ENCODE peak calls at places on chromosome 9, in ten cellular contexts. One of them, this sample, is unnamed.

GRCh38 chr9:69971643-69972449 is 71.8 kb upstream of the MAMDC2 start:
- DNase-seq in aorta: peak; percentile 81
- DNase-seq in PC-9: peak; percentile 73
- DNase-seq in pancreas: peak; percentile 84
- DNase-seq in A673: peak; percentile 60
- DNase-seq in prostate gland: peak; percentile 58
- DNase-seq in naive thymus-derived CD4-positive, alpha-beta T cell: no peak
- DNase-seq in mammary epithelial cell: peak; percentile 46
- DNase-seq in effector memory CD4-positive, alpha-beta T cell: peak; percentile 1
- DNase-seq in astrocyte: peak; percentile 64
- DNase-seq in this sample: peak; percentile 60

GRCh38 chr9:109454601-109455155 is 43.4 kb downstream of the PTPN3 start:
- DNase-seq in aorta: no peak
- DNase-seq in prostate gland: no peak
- DNase-seq in naive thymus-derived CD4-positive, alpha-beta T cell: no peak
- DNase-seq in astrocyte: no peak
- DNase-seq in mammary epithelial cell: no peak
- DNase-seq in pancreas: no peak
- DNase-seq in effector memory CD4-positive, alpha-beta T cell: no peak
- DNase-seq in A673: no peak
- DNase-seq in PC-9: no peak
- DNase-seq in this sample: peak; percentile 43

GRCh38 chr9:120413121-120414048 is 166.6 kb downstream of the CDK5RAP2 start:
- DNase-seq in aorta: no peak
- DNase-seq in astrocyte: no peak
- DNase-seq in effector memory CD4-positive, alpha-beta T cell: no peak
- DNase-seq in PC-9: no peak
- DNase-seq in naive thymus-derived CD4-positive, alpha-beta T cell: no peak
- DNase-seq in prostate gland: peak; percentile 64
- DNase-seq in mammary epithelial cell: no peak
- DNase-seq in pancreas: no peak
- DNase-seq in A673: no peak
- DNase-seq in this sample: peak; percentile 64

GRCh38 chr9:74824654-74825053 is 63.1 kb downstream of the TRPM6 start:
- DNase-seq in mammary epithelial cell: peak; percentile 47
- DNase-seq in effector memory CD4-positive, alpha-beta T cell: no peak
- DNase-seq in PC-9: peak; percentile 63
- DNase-seq in aorta: no peak
- DNase-seq in pancreas: no peak
- DNase-seq in A673: peak; percentile 86
- DNase-seq in prostate gland: peak; percentile 71
- DNase-seq in naive thymus-derived CD4-positive, alpha-beta T cell: no peak
- DNase-seq in astrocyte: no peak
- DNase-seq in this sample: no peak

GRCh38 chr9:13445123-13445522 is 165.6 kb upstream of the MPDZ start:
- DNase-seq in mammary epithelial cell: no peak
- DNase-seq in A673: no peak
- DNase-seq in pancreas: no peak
- DNase-seq in naive thymus-derived CD4-positive, alpha-beta T cell: no peak
- DNase-seq in prostate gland: no peak
- DNase-seq in PC-9: no peak
- DNase-seq in effector memory CD4-positive, alpha-beta T cell: no peak
- DNase-seq in aorta: no peak
- DNase-seq in astrocyte: no peak
- DNase-seq in this sample: no peak

GRCh38 chr9:137891588-137892423 is 14.2 kb downstream of the CACNA1B start:
- DNase-seq in pancreas: no peak
- DNase-seq in astrocyte: no peak
- DNase-seq in A673: no peak
- DNase-seq in mammary epithelial cell: no peak
- DNase-seq in effector memory CD4-positive, alpha-beta T cell: no peak
- DNase-seq in prostate gland: no peak
- DNase-seq in naive thymus-derived CD4-positive, alpha-beta T cell: no peak
- DNase-seq in aorta: no peak
- DNase-seq in PC-9: no peak
- DNase-seq in this sample: no peak

GRCh38 chr9:91126761-91127420 is 234.8 kb downstream of the AUH start:
- DNase-seq in effector memory CD4-positive, alpha-beta T cell: no peak
- DNase-seq in mammary epithelial cell: no peak
- DNase-seq in prostate gland: no peak
- DNase-seq in pancreas: no peak
- DNase-seq in aorta: no peak
- DNase-seq in naive thymus-derived CD4-positive, alpha-beta T cell: no peak
- DNase-seq in A673: no peak
- DNase-seq in astrocyte: peak; percentile 37
- DNase-seq in PC-9: no peak
- DNase-seq in this sample: no peak

GRCh38 chr9:74414325-74414724 is 82.8 kb upstream of the RORB start:
- DNase-seq in aorta: no peak
- DNase-seq in prostate gland: no peak
- DNase-seq in effector memory CD4-positive, alpha-beta T cell: no peak
- DNase-seq in A673: no peak
- DNase-seq in pancreas: no peak
- DNase-seq in PC-9: no peak
- DNase-seq in mammary epithelial cell: peak; percentile 36
- DNase-seq in naive thymus-derived CD4-positive, alpha-beta T cell: no peak
- DNase-seq in astrocyte: no peak
- DNase-seq in this sample: no peak

GRCh38 chr9:6924149-6924548 is 166.4 kb downstream of the KDM4C start:
- DNase-seq in PC-9: no peak
- DNase-seq in pancreas: no peak
- DNase-seq in naive thymus-derived CD4-positive, alpha-beta T cell: no peak
- DNase-seq in effector memory CD4-positive, alpha-beta T cell: no peak
- DNase-seq in aorta: no peak
- DNase-seq in astrocyte: no peak
- DNase-seq in mammary epithelial cell: no peak
- DNase-seq in A673: no peak
- DNase-seq in prostate gland: no peak
- DNase-seq in this sample: no peak

GRCh38 chr9:5947912-5948311 is 57.2 kb downstream of the MLANA start:
- DNase-seq in PC-9: peak; percentile 2
- DNase-seq in astrocyte: no peak
- DNase-seq in effector memory CD4-positive, alpha-beta T cell: no peak
- DNase-seq in prostate gland: no peak
- DNase-seq in A673: no peak
- DNase-seq in pancreas: no peak
- DNase-seq in aorta: no peak
- DNase-seq in naive thymus-derived CD4-positive, alpha-beta T cell: no peak
- DNase-seq in mammary epithelial cell: no peak
- DNase-seq in this sample: no peak

GRCh38 chr9:4366649-4367330 is 66.9 kb upstream of the GLIS3 start:
- DNase-seq in astrocyte: peak; percentile 40
- DNase-seq in effector memory CD4-positive, alpha-beta T cell: no peak
- DNase-seq in A673: peak; percentile 65
- DNase-seq in mammary epithelial cell: peak; percentile 39
- DNase-seq in aorta: no peak
- DNase-seq in prostate gland: no peak
- DNase-seq in naive thymus-derived CD4-positive, alpha-beta T cell: no peak
- DNase-seq in pancreas: no peak
- DNase-seq in PC-9: peak; percentile 43
- DNase-seq in this sample: peak; percentile 66

GRCh38 chr9:20683351-20684034 is 566 bp upstream of the FOCAD start:
- DNase-seq in pancreas: no peak
- DNase-seq in prostate gland: peak; percentile 30
- DNase-seq in naive thymus-derived CD4-positive, alpha-beta T cell: peak; percentile 17
- DNase-seq in astrocyte: peak; percentile 72
- DNase-seq in PC-9: peak; percentile 14
- DNase-seq in effector memory CD4-positive, alpha-beta T cell: peak; percentile 23
- DNase-seq in aorta: peak; percentile 68
- DNase-seq in A673: peak; percentile 60
- DNase-seq in mammary epithelial cell: peak; percentile 16
- DNase-seq in this sample: peak; percentile 21

GRCh38 chr9:78835928-78836450 is 539.1 kb downstream of the PSAT1 start:
- DNase-seq in naive thymus-derived CD4-positive, alpha-beta T cell: no peak
- DNase-seq in astrocyte: peak; percentile 48
- DNase-seq in aorta: no peak
- DNase-seq in mammary epithelial cell: no peak
- DNase-seq in prostate gland: no peak
- DNase-seq in PC-9: no peak
- DNase-seq in effector memory CD4-positive, alpha-beta T cell: no peak
- DNase-seq in pancreas: no peak
- DNase-seq in A673: no peak
- DNase-seq in this sample: no peak

GRCh38 chr9:79195904-79196303 is 375.9 kb upstream of the TLE4 start:
- DNase-seq in effector memory CD4-positive, alpha-beta T cell: no peak
- DNase-seq in A673: no peak
- DNase-seq in pancreas: no peak
- DNase-seq in PC-9: no peak
- DNase-seq in mammary epithelial cell: no peak
- DNase-seq in aorta: no peak
- DNase-seq in naive thymus-derived CD4-positive, alpha-beta T cell: no peak
- DNase-seq in prostate gland: no peak
- DNase-seq in astrocyte: peak; percentile 89
- DNase-seq in this sample: no peak

GRCh38 chr9:69018688-69019087 is 4.8 kb upstream of the PRKACG start:
- DNase-seq in A673: no peak
- DNase-seq in prostate gland: no peak
- DNase-seq in astrocyte: no peak
- DNase-seq in pancreas: no peak
- DNase-seq in naive thymus-derived CD4-positive, alpha-beta T cell: no peak
- DNase-seq in effector memory CD4-positive, alpha-beta T cell: no peak
- DNase-seq in aorta: no peak
- DNase-seq in mammary epithelial cell: no peak
- DNase-seq in PC-9: no peak
- DNase-seq in this sample: no peak

GRCh38 chr9:96738147-96739027 is 39.5 kb downstream of the ZNF510 start:
- DNase-seq in aorta: no peak
- DNase-seq in mammary epithelial cell: no peak
- DNase-seq in naive thymus-derived CD4-positive, alpha-beta T cell: no peak
- DNase-seq in effector memory CD4-positive, alpha-beta T cell: no peak
- DNase-seq in A673: no peak
- DNase-seq in astrocyte: no peak
- DNase-seq in PC-9: no peak
- DNase-seq in prostate gland: no peak
- DNase-seq in pancreas: no peak
- DNase-seq in this sample: no peak
- H3K9me3 ChIP-seq in aorta: peaks cover 18% of the 10 kb centered on the region
- H3K9me3 ChIP-seq in mammary epithelial cell: peaks cover 27% of the 10 kb centered on the region
- H3K9me3 ChIP-seq in naive thymus-derived CD4-positive, alpha-beta T cell: no peaks in the 10 kb centered on the region
- H3K9me3 ChIP-seq in effector memory CD4-positive, alpha-beta T cell: peaks cover 24% of the 10 kb centered on the region
- H3K9me3 ChIP-seq in A673: peaks cover 26% of the 10 kb centered on the region
- H3K9me3 ChIP-seq in astrocyte: peaks cover 34% of the 10 kb centered on the region
- H3K9me3 ChIP-seq in PC-9: peaks cover 14% of the 10 kb centered on the region
- H3K9me3 ChIP-seq in prostate gland: no peaks in the 10 kb centered on the region
- H3K9me3 ChIP-seq in pancreas: no peaks in the 10 kb centered on the region
- H3K9me3 ChIP-seq in this sample: peaks cover 7% of the 10 kb centered on the region

GRCh38 chr9:124871156-124871561 is 9.2 kb downstream of the ARPC5L start:
- DNase-seq in pancreas: no peak
- DNase-seq in effector memory CD4-positive, alpha-beta T cell: no peak
- DNase-seq in aorta: no peak
- DNase-seq in mammary epithelial cell: no peak
- DNase-seq in astrocyte: no peak
- DNase-seq in PC-9: no peak
- DNase-seq in naive thymus-derived CD4-positive, alpha-beta T cell: no peak
- DNase-seq in A673: no peak
- DNase-seq in prostate gland: no peak
- DNase-seq in this sample: no peak
- H3K4me3 ChIP-seq in pancreas: peak overlapping the region; percentile 92
- H3K4me3 ChIP-seq in effector memory CD4-positive, alpha-beta T cell: peak overlapping the region; percentile 89
- H3K4me3 ChIP-seq in aorta: no peak overlapping the region
- H3K4me3 ChIP-seq in mammary epithelial cell: no peak overlapping the region
- H3K4me3 ChIP-seq in astrocyte: peak overlapping the region; percentile 94
- H3K4me3 ChIP-seq in PC-9: peak overlapping the region; percentile 100
- H3K4me3 ChIP-seq in naive thymus-derived CD4-positive, alpha-beta T cell: peak overlapping the region; percentile 95
- H3K4me3 ChIP-seq in A673: peak overlapping the region; percentile 93
- H3K4me3 ChIP-seq in prostate gland: no peak overlapping the region
- H3K4me3 ChIP-seq in this sample: peak overlapping the region; percentile 99

GRCh38 chr9:130940693-130941576 is 1.9 kb upstream of the FIBCD1 start:
- DNase-seq in naive thymus-derived CD4-positive, alpha-beta T cell: peak; percentile 30
- DNase-seq in prostate gland: peak; percentile 84
- DNase-seq in astrocyte: no peak
- DNase-seq in A673: peak; percentile 50
- DNase-seq in pancreas: peak; percentile 95
- DNase-seq in aorta: peak; percentile 64
- DNase-seq in mammary epithelial cell: peak; percentile 91
- DNase-seq in effector memory CD4-positive, alpha-beta T cell: peak; percentile 41
- DNase-seq in PC-9: peak; percentile 96
- DNase-seq in this sample: peak; percentile 74
- H3K27me3 ChIP-seq in naive thymus-derived CD4-positive, alpha-beta T cell: peaks cover 2% of the 10 kb centered on the region
- H3K27me3 ChIP-seq in prostate gland: no peaks in the 10 kb centered on the region
- H3K27me3 ChIP-seq in astrocyte: peaks cover 37% of the 10 kb centered on the region
- H3K27me3 ChIP-seq in A673: peaks cover 47% of the 10 kb centered on the region
- H3K27me3 ChIP-seq in pancreas: peaks cover 18% of the 10 kb centered on the region
- H3K27me3 ChIP-seq in aorta: no peaks in the 10 kb centered on the region
- H3K27me3 ChIP-seq in mammary epithelial cell: no peaks in the 10 kb centered on the region
- H3K27me3 ChIP-seq in effector memory CD4-positive, alpha-beta T cell: peaks cover 30% of the 10 kb centered on the region
- H3K27me3 ChIP-seq in PC-9: peaks cover 17% of the 10 kb centered on the region
- H3K27me3 ChIP-seq in this sample: peaks cover 57% of the 10 kb centered on the region

GRCh38 chr9:130946778-130947617 is 8.0 kb upstream of the FIBCD1 start:
- DNase-seq in prostate gland: no peak
- DNase-seq in PC-9: peak; percentile 67
- DNase-seq in naive thymus-derived CD4-positive, alpha-beta T cell: no peak
- DNase-seq in effector memory CD4-positive, alpha-beta T cell: no peak
- DNase-seq in aorta: no peak
- DNase-seq in astrocyte: peak; percentile 22
- DNase-seq in A673: no peak
- DNase-seq in pancreas: no peak
- DNase-seq in mammary epithelial cell: peak; percentile 82
- DNase-seq in this sample: no peak

GRCh38 chr9:130944510-130945058 is 5.5 kb upstream of the FIBCD1 start:
- DNase-seq in prostate gland: no peak
- DNase-seq in astrocyte: no peak
- DNase-seq in aorta: no peak
- DNase-seq in mammary epithelial cell: no peak
- DNase-seq in A673: no peak
- DNase-seq in naive thymus-derived CD4-positive, alpha-beta T cell: no peak
- DNase-seq in pancreas: no peak
- DNase-seq in effector memory CD4-positive, alpha-beta T cell: no peak
- DNase-seq in PC-9: no peak
- DNase-seq in this sample: no peak

GRCh38 chr9:130943780-130944179 is 4.7 kb upstream of the FIBCD1 start:
- DNase-seq in effector memory CD4-positive, alpha-beta T cell: no peak
- DNase-seq in pancreas: no peak
- DNase-seq in naive thymus-derived CD4-positive, alpha-beta T cell: no peak
- DNase-seq in aorta: no peak
- DNase-seq in mammary epithelial cell: no peak
- DNase-seq in A673: no peak
- DNase-seq in PC-9: no peak
- DNase-seq in prostate gland: no peak
- DNase-seq in astrocyte: no peak
- DNase-seq in this sample: no peak

GRCh38 chr9:130943226-130943625 is 4.2 kb upstream of the FIBCD1 start:
- DNase-seq in prostate gland: no peak
- DNase-seq in aorta: no peak
- DNase-seq in naive thymus-derived CD4-positive, alpha-beta T cell: no peak
- DNase-seq in A673: no peak
- DNase-seq in astrocyte: no peak
- DNase-seq in PC-9: no peak
- DNase-seq in pancreas: no peak
- DNase-seq in mammary epithelial cell: no peak
- DNase-seq in effector memory CD4-positive, alpha-beta T cell: no peak
- DNase-seq in this sample: no peak

DNA sequence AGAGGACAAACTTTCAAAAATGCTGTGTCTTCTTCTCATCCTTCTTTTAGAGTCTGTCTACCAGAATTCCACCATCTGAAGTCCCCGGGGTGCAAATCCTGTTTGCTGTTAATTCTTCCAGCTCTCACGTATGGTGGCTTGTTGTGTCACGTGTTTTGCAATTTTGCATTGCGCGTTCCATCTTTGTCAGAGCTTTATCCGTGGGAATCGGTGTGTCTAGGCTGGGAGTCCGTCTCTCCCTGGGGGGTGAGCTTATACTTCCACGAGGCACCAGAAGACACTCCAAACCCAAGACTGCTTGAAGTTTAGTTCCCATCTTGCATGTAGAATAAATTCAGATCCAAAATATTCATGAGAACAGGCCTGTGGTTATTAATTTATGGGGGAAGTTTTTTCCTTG is 6.1 kb upstream of the FIBCD1 start:
- DNase-seq in aorta: no peak
- DNase-seq in PC-9: no peak
- DNase-seq in naive thymus-derived CD4-positive, alpha-beta T cell: no peak
- DNase-seq in mammary epithelial cell: no peak
- DNase-seq in effector memory CD4-positive, alpha-beta T cell: no peak
- DNase-seq in A673: no peak
- DNase-seq in prostate gland: no peak
- DNase-seq in astrocyte: no peak
- DNase-seq in pancreas: no peak
- DNase-seq in this sample: no peak
- H3K9me3 ChIP-seq in aorta: peaks cover 4% of the 10 kb centered on the region
- H3K9me3 ChIP-seq in PC-9: no peaks in the 10 kb centered on the region
- H3K9me3 ChIP-seq in naive thymus-derived CD4-positive, alpha-beta T cell: no peaks in the 10 kb centered on the region
- H3K9me3 ChIP-seq in mammary epithelial cell: peaks cover 4% of the 10 kb centered on the region
- H3K9me3 ChIP-seq in effector memory CD4-positive, alpha-beta T cell: no peaks in the 10 kb centered on the region
- H3K9me3 ChIP-seq in A673: no peaks in the 10 kb centered on the region
- H3K9me3 ChIP-seq in prostate gland: no peaks in the 10 kb centered on the region
- H3K9me3 ChIP-seq in astrocyte: peaks cover 6% of the 10 kb centered on the region
- H3K9me3 ChIP-seq in pancreas: no peaks in the 10 kb centered on the region
- H3K9me3 ChIP-seq in this sample: no peaks in the 10 kb centered on the region